ENCODE peak calls at places on chromosomes 5 and 9, in nine cellular contexts. K, T, N, V, D, C, X, A and P are unnamed samples.

GRCh38 chr5:119271758-119272730 is 83.8 kb upstream of the TNFAIP8 start:
- DNase-seq in V (no peak), X (no peak), T (no peak), C (no peak), D (no peak), K (no peak), A (no peak), N (no peak), P (no peak)

GRCh38 chr5:8993031-8993430 is 552.8 kb downstream of the SEMA5A start:
- DNase-seq in K (no peak), N (no peak), T (peak), D (no peak), A (no peak), X (no peak), C (no peak), V (no peak), P (no peak)

GRCh38 chr9:34709196-34709978 is 549 bp downstream of the CCL21 start:
- DNase-seq in V (no peak), T (no peak), A (no peak), N (no peak), K (no peak), C (no peak), X (no peak), D (no peak), P (no peak)

GRCh38 chr9:114030364-114030763 is 47.7 kb downstream of the AMBP start:
- DNase-seq in A (no peak), V (no peak), K (no peak), X (no peak), T (no peak), N (no peak), C (peak), D (no peak), P (no peak)

GRCh38 chr9:107905313-107906027 is 415.9 kb upstream of the KLF4 start:
- DNase-seq in D (no peak), V (no peak), K (peak), C (no peak), A (no peak), N (no peak), X (no peak), T (no peak), P (no peak)

GRCh38 chr5:140312067-140312790 is 9.3 kb upstream of the PFDN1 start:
- DNase-seq in V (peak), N (no peak), D (no peak), A (no peak), T (peak), K (no peak), X (no peak), C (peak), P (no peak)

GRCh38 chr9:72981433-72981832 is 28.6 kb upstream of the ALDH1A1 start:
- DNase-seq in K (no peak), C (no peak), X (no peak), A (no peak), T (no peak), V (no peak), D (no peak), N (no peak), P (no peak)

GRCh38 chr5:136174021-136174659 is 18.8 kb downstream of the SMIM32 start:
- DNase-seq in X (no peak), D (no peak), A (no peak), C (peak), T (peak), K (peak), N (no peak), V (no peak), P (no peak)

GRCh38 chr5:94707359-94707758 is 88.9 kb downstream of the SLF1 start:
- DNase-seq in N (no peak), K (no peak), C (no peak), X (no peak), D (no peak), V (no peak), T (no peak), A (no peak), P (no peak)

GRCh38 chr5:142634375-142635018 is 51.4 kb downstream of the FGF1 start:
- DNase-seq in N (no peak), T (no peak), C (no peak), K (no peak), V (no peak), X (no peak), A (no peak), D (no peak), P (no peak)

GRCh38 chr9:105385372-105385985 is 62.4 kb upstream of the FSD1L start:
- DNase-seq in V (peak), T (no peak), D (no peak), X (peak), K (no peak), C (no peak), N (no peak), A (no peak), P (no peak)

GRCh38 chr5:131671994-131672655 is 37.1 kb upstream of the RAPGEF6 start:
- DNase-seq in X (no peak), V (no peak), D (no peak), T (peak), A (no peak), K (no peak), N (no peak), C (peak), P (no peak)

GRCh38 chr5:108531367-108532211 is 149.7 kb upstream of the FBXL17 start:
- DNase-seq in A (no peak), C (no peak), V (no peak), T (no peak), K (no peak), D (peak), N (no peak), X (no peak), P (no peak)

GRCh38 chr5:124457101-124457500 is 289.3 kb downstream of the ZNF608 start:
- DNase-seq in V (no peak), A (no peak), T (no peak), K (peak), X (no peak), C (no peak), D (no peak), N (no peak), P (no peak)

GRCh38 chr9:113221800-113222481 is 597 bp downstream of the SLC31A1 start:
- DNase-seq in D (no peak), K (no peak), X (no peak), T (no peak), N (no peak), V (no peak), C (no peak), A (no peak), P (no peak)

GRCh38 chr5:147190236-147190815 is 44.5 kb upstream of the STK32A start:
- DNase-seq in V (no peak), X (no peak), N (no peak), C (no peak), D (no peak), A (no peak), T (no peak), K (no peak), P (no peak)

GRCh38 chr9:14433841-14434511 is 120.0 kb upstream of the NFIB start:
- DNase-seq in T (peak), V (peak), C (peak), X (no peak), A (no peak), D (no peak), N (no peak), K (peak), P (no peak)

GRCh38 chr5:117235814-117236213 is 661.2 kb upstream of the SEMA6A start:
- DNase-seq in X (no peak), D (no peak), A (no peak), K (no peak), N (no peak), C (no peak), V (no peak), T (no peak), P (no peak)

GRCh38 chr9:107214915-107215314 is 68.2 kb upstream of the RAD23B start:
- DNase-seq in A (no peak), D (no peak), C (peak), V (no peak), K (no peak), N (no peak), X (no peak), T (no peak), P (no peak)